ENCODE peak calls at places on chromosomes 13 and 19, in nine cellular contexts. T is tibial nerve; E is anterior cingulate cortex; Q is GOT3; I is right atrium auricular region; U is stimulated activated naive CD8-positive, alpha-beta T cell treated with anti-CD3 and anti-CD28 coated beads, Interleukin-15, amount 100 ng/mL, for 72 hours; S is amniotic stem cell; C is activated CD4-positive, alpha-beta T cell treated with anti-CD3 and anti-CD28 coated beads, Interleukin-2, amount 10 ng/mL, durations not matched to agents 7 days and 5 days; N is neuronal stem cell. B is an unnamed sample.

GRCh38 chr13:111280226-111280625 is 40.2 kb upstream of the TEX29 start:
- DNase-seq in Q (no peak), T (no peak), I (no peak), U (no peak), C (no peak), E (no peak), N (no peak), S (no peak), B (no peak)

GRCh38 chr19:37095859-37096258 is 17.6 kb downstream of the ZNF420 start:
- DNase-seq in U (no peak), N (no peak), E (no peak), S (no peak), I (no peak), Q (no peak), C (no peak), T (no peak), B (no peak)

GRCh38 chr19:14580623-14581237 is 2.2 kb upstream of the CLEC17A start:
- DNase-seq in Q (no peak), U (no peak), N (no peak), S (no peak), T (no peak), I (no peak), E (no peak), C (no peak), B (no peak)

GRCh38 chr13:49655906-49656305 is 27.6 kb downstream of the ARL11 start:
- DNase-seq in U (no peak), C (no peak), N (no peak), Q (no peak), E (no peak), T (no peak), I (no peak), S (no peak), B (no peak)

GRCh38 chr13:98773053-98773452 is 20.6 kb upstream of the SLC15A1 start:
- DNase-seq in E (no peak), T (no peak), S (no peak), C (no peak), N (no peak), Q (no peak), U (no peak), I (no peak), B (no peak)

GRCh38 chr19:11624064-11624463 is 26.8 kb downstream of the ZNF627 start:
- DNase-seq in U (no peak), S (peak; percentile 19), N (no peak), C (no peak), T (no peak), Q (no peak), E (no peak), I (no peak), B (no peak)

GRCh38 chr13:49649244-49649962 is 21.1 kb downstream of the ARL11 start:
- DNase-seq in S (no peak), Q (no peak), N (no peak), U (no peak), C (no peak), E (no peak), I (no peak), T (no peak), B (no peak)

GRCh38 chr13:44012910-44013309 is 133.2 kb downstream of the LACC1 start:
- DNase-seq in T (no peak), Q (no peak), S (no peak), N (no peak), U (no peak), E (no peak), C (no peak), I (no peak), B (no peak)

GRCh38 chr13:67139551-67139950 is 90.6 kb downstream of the PCDH9 start:
- DNase-seq in I (no peak), U (no peak), T (no peak), N (no peak), S (no peak), E (no peak), C (no peak), Q (no peak), B (no peak)

GRCh38 chr19:35229601-35230000 is 1.1 kb upstream of the FAM187B start:
- DNase-seq in I (peak; percentile 21), U (no peak), T (no peak), E (no peak), Q (no peak), N (no peak), S (no peak), C (no peak), B (no peak)

GRCh38 chr13:59497845-59498244 is 665.9 kb downstream of the DIAPH3 start:
- DNase-seq in E (no peak), T (no peak), N (no peak), U (no peak), S (no peak), Q (no peak), C (no peak), I (no peak), B (no peak)

GRCh38 chr19:51710163-51710562 is 13.6 kb downstream of the HAS1 start:
- DNase-seq in E (no peak), C (no peak), S (no peak), N (no peak), I (no peak), Q (no peak), U (no peak), T (no peak), B (no peak)

GRCh38 chr19:29118384-29118783 is 94.6 kb downstream of the UQCRFS1 start:
- DNase-seq in N (no peak), C (no peak), E (no peak), T (peak; percentile 21), Q (no peak), S (no peak), U (no peak), I (no peak), B (no peak)

GRCh38 chr19:38683393-38684077 is 36.1 kb downstream of the ACTN4 start:
- DNase-seq in Q (peak; percentile 45), N (no peak), S (peak; percentile 56), C (peak; percentile 33), U (no peak), E (no peak), T (no peak), I (peak; percentile 77), B (peak; percentile 61)

GRCh38 chr13:74210693-74211393 is 76.6 kb upstream of the KLF12 start:
- DNase-seq in S (peak; percentile 60), E (no peak), I (peak; percentile 67), N (no peak), U (no peak), T (peak; percentile 9), Q (peak; percentile 51), C (no peak), B (no peak)

GRCh38 chr13:93216122-93216521 is 10.5 kb upstream of the GPC6 start:
- DNase-seq in Q (no peak), E (no peak), I (no peak), U (no peak), N (no peak), T (no peak), S (no peak), C (no peak), B (no peak)

GRCh38 chr13:31951215-31951678 is 80.3 kb upstream of the FRY start:
- DNase-seq in T (peak; percentile 48), S (no peak), U (no peak), C (peak; percentile 10), I (peak; percentile 76), Q (no peak), N (no peak), E (no peak), B (peak; percentile 25)

GRCh38 chr19:4624733-4625362 is 14.5 kb upstream of the TNFAIP8L1 start:
- DNase-seq in I (no peak), T (no peak), E (no peak), S (no peak), N (no peak), C (no peak), Q (no peak), U (no peak), B (no peak)

GRCh38 chr19:35347171-35347929 is at the start of gene FFAR1:
- DNase-seq in U (peak; percentile 57), T (peak; percentile 37), Q (no peak), E (no peak), N (no peak), C (peak; percentile 51), S (no peak), I (no peak), B (peak; percentile 30)

GRCh38 chr13:40061466-40062450 is 406.3 kb downstream of the COG6 start:
- DNase-seq in I (no peak), U (no peak), E (no peak), Q (no peak), T (no peak), C (no peak), S (no peak), N (no peak), B (no peak)

GRCh38 chr19:28051047-28051446 is 1161.9 kb downstream of the UQCRFS1 start:
- DNase-seq in S (no peak), N (no peak), I (no peak), U (no peak), Q (no peak), T (no peak), E (no peak), C (no peak), B (no peak)

GRCh38 chr19:45406165-45406956 is at the start of gene POLR1G:
- DNase-seq in U (peak; percentile 83), Q (peak; percentile 76), C (peak; percentile 86), I (peak; percentile 79), E (peak; percentile 68), N (peak; percentile 82), S (peak; percentile 65), T (peak; percentile 64), B (peak; percentile 68)

GRCh38 chr13:36133950-36134349 is 2.8 kb upstream of the DCLK1 start:
- DNase-seq in U (no peak), Q (no peak), T (no peak), S (no peak), N (no peak), C (no peak), E (no peak), I (no peak), B (no peak)

GRCh38 chr19:28426902-28427232 is 786.1 kb downstream of the UQCRFS1 start:
- DNase-seq in I (no peak), U (no peak), E (no peak), N (no peak), Q (no peak), T (no peak), C (no peak), S (no peak), B (no peak)

GRCh38 chr19:30228113-30228725 is 144.0 kb upstream of the ZNF536 start:
- DNase-seq in E (no peak), Q (no peak), N (no peak), T (no peak), U (no peak), S (no peak), C (no peak), I (no peak), B (no peak)

GRCh38 chr19:10508707-10509106 is 5.6 kb upstream of the KEAP1 start:
- DNase-seq in S (no peak), T (no peak), N (no peak), Q (no peak), C (no peak), E (no peak), U (peak; percentile 21), I (no peak), B (no peak)

GRCh38 chr19:5563941-5564612 is 3.7 kb downstream of the TINCR start:
- DNase-seq in E (no peak), Q (no peak), C (no peak), N (no peak), T (no peak), I (no peak), S (no peak), U (no peak), B (no peak)

GRCh38 chr19:3094638-3095374 is 644 bp downstream of the GNA11 start:
- DNase-seq in C (no peak), U (peak; percentile 43), S (no peak), N (no peak), I (no peak), E (no peak), T (no peak), Q (no peak), B (peak; percentile 30)